ENCODE peak calls at places on chromosome 1, in nine cellular contexts. R is tibial artery, D is thoracic aorta, T is esophagus squamous epithelium, U is cardiac muscle cell, E is astrocyte of the cerebellum, B is A549, J is heart left ventricle, I is tibial nerve. S is an unnamed sample.
A peak's percentile ranks its signal among the peaks of the same experiment; 100 is the strongest.

GRCh38 chr1:212518188-212518951 is 85.7 kb downstream of the NENF start:
- DNase-seq in J (peak; percentile 94), E (peak; percentile 56), R (peak; percentile 79), U (peak; percentile 79), B (peak; percentile 75), T (no peak), D (peak; percentile 46), I (no peak), S (no peak)

GRCh38 chr1:208977012-208977411 is 606.5 kb upstream of the CAMK1G start:
- DNase-seq in T (no peak), B (no peak), E (no peak), J (no peak), R (no peak), D (no peak), U (no peak), I (no peak), S (no peak)

GRCh38 chr1:168155910-168156309 is 19.2 kb upstream of the GPR161 start:
- DNase-seq in E (no peak), D (no peak), I (no peak), U (no peak), J (no peak), B (no peak), R (no peak), T (no peak), S (no peak)

GRCh38 chr1:31505884-31506497 is 70.3 kb upstream of the TINAGL1 start:
- DNase-seq in B (no peak), J (no peak), R (no peak), I (no peak), T (no peak), E (peak; percentile 19), D (no peak), U (peak; percentile 71), S (peak; percentile 100)

GRCh38 chr1:62398377-62398776 is 38.5 kb upstream of the USP1 start:
- DNase-seq in J (no peak), D (no peak), U (peak; percentile 21), E (peak; percentile 46), T (no peak), R (no peak), I (no peak), B (no peak), S (no peak)

GRCh38 chr1:1166642-1167415 is 6.9 kb upstream of the TTLL10 start:
- DNase-seq in B (no peak), D (no peak), J (peak; percentile 21), E (no peak), I (no peak), R (no peak), T (no peak), U (no peak), S (no peak)

GRCh38 chr1:50860256-50860655 is 99.8 kb downstream of the FAF1 start:
- DNase-seq in U (no peak), J (no peak), D (no peak), R (no peak), I (no peak), B (no peak), E (no peak), T (no peak), S (no peak)

GRCh38 chr1:235351898-235352297 is 15.3 kb upstream of the TBCE start:
- DNase-seq in B (no peak), T (no peak), D (no peak), U (no peak), R (no peak), J (no peak), I (no peak), E (no peak), S (no peak)

GRCh38 chr1:31818204-31818603 is 2.4 kb upstream of the SPOCD1 start:
- DNase-seq in B (no peak), D (no peak), I (no peak), U (no peak), E (no peak), R (no peak), J (no peak), T (no peak), S (no peak)

GRCh38 chr1:92705456-92705855 is 79.5 kb downstream of the EVI5 start:
- DNase-seq in I (no peak), J (no peak), U (peak; percentile 48), B (no peak), T (no peak), R (no peak), D (no peak), E (no peak), S (no peak)

GRCh38 chr1:74767490-74767889 is 34.5 kb downstream of the TYW3 start:
- DNase-seq in R (no peak), I (no peak), E (no peak), D (no peak), J (no peak), T (no peak), B (peak; percentile 54), U (peak; percentile 38), S (peak; percentile 42)

GRCh38 chr1:87474098-87474497 is 145.4 kb downstream of the LMO4 start:
- DNase-seq in U (no peak), R (no peak), B (no peak), D (no peak), E (no peak), T (no peak), I (no peak), J (no peak), S (no peak)

GRCh38 chr1:169795687-169796086 is 980 bp upstream of the METTL18 start:
- DNase-seq in R (no peak), T (no peak), U (no peak), J (no peak), I (no peak), B (no peak), E (no peak), D (no peak), S (peak; percentile 68)

DNA sequence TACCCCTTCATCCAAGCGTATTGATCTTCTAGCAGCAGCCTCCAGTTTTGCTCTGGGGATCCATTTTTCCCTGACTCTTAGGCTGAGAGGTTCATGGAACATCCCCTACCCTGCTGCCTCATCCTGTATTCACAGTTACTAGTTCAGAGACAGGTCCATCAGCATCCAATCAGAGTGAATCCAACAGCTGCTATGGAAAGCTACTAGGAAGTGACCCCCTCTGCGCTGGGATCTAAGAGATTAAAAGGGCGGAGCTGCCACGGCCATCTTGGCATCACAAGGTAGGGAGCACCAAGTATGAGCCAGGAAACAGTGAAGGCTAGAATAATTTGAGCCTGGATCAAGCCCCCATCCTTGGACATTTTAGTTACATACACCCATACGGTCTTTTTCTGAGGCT is 32.5 kb downstream of the KAZN start:
- DNase-seq in B (no peak), U (no peak), I (no peak), E (no peak), T (no peak), R (no peak), D (no peak), J (no peak), S (no peak)
- H3K4me3 ChIP-seq in B (no peak overlapping the region), U (no peak overlapping the region), I (no peak overlapping the region), E (no peak overlapping the region), T (no peak overlapping the region), R (no peak overlapping the region), D (no peak overlapping the region), J (no peak overlapping the region), S (no peak overlapping the region)

DNA sequence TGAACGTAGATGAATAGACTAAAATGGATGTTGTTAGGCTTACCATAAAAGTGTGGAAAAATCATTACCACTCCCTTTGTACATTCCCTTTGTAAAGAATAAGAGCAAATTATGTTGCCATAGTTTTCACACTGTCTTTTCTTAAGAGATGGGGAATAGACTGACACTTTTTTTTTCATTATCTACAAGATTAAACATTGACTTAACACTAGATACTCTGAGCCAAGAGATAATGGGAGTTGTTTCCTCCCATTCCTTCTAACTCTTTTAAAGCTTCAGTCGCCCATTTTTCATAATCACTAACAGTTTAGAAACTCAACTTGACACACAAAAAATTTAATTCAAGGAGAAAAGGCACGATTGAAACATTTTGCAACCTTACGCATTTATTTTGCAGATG is 10.1 kb downstream of the AIDA start:
- DNase-seq in B (no peak), U (no peak), R (no peak), I (no peak), J (no peak), D (no peak), T (no peak), E (no peak), S (no peak)
- H3K4me3 ChIP-seq in B (no peak overlapping the region), U (no peak overlapping the region), R (no peak overlapping the region), I (no peak overlapping the region), J (no peak overlapping the region), D (no peak overlapping the region), T (no peak overlapping the region), E (no peak overlapping the region), S (no peak overlapping the region)

DNA sequence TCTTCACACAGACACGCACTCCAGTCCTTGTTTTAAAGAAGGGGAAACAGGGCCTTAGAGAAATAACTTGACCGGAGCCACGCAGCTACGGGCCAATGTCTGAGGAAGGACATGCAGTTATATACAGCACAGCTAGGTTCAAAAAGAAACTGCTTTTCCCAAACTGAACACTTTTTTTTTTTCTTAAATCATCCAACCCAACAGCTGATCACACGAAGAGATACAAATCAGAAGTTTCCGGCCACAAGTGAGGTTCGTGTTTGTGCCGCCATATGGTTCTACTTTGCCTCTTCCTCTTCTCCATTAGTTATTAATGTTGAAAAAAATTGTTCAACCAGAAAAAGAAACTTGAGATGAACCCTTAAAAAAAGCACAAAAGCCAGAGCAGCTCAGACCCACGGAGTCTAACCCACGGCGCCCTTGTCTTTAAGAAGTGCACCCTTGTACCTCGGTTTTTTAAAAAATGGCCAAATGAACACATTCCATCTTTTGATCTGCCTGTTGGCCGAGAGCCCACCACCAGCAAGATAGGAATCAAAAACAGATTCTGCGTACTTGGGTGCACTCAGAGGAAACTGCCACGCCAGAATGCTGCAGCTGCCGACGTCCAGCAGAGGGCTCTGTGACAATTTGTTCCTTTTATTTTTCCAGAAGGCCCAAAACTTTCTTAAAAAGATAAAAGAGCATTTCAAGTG is 78.9 kb downstream of the SLC66A1 start:
- DNase-seq in J (no peak), E (peak; percentile 65), B (peak; percentile 12), U (peak; percentile 79), T (no peak), D (no peak), I (peak; percentile 58), R (no peak), S (peak; percentile 90)
- H3K4me3 ChIP-seq in J (peak overlapping the region; percentile 18), E (no peak overlapping the region), B (no peak overlapping the region), U (no peak overlapping the region), T (peak overlapping the region; percentile 9), D (peak overlapping the region; percentile 44), I (no peak overlapping the region), R (peak overlapping the region; percentile 12), S (peak overlapping the region; percentile 36)

GRCh38 chr1:192598589-192598988 is 23.0 kb downstream of the RGS1 start:
- DNase-seq in E (no peak), T (no peak), B (no peak), U (no peak), J (no peak), R (no peak), D (no peak), I (no peak), S (no peak)

GRCh38 chr1:192600264-192600663 is 24.7 kb downstream of the RGS1 start:
- DNase-seq in T (no peak), B (no peak), I (no peak), J (no peak), R (no peak), D (no peak), U (no peak), E (no peak), S (no peak)

GRCh38 chr1:192602757-192603156 is 27.2 kb downstream of the RGS1 start:
- DNase-seq in B (no peak), E (no peak), D (no peak), R (no peak), I (no peak), T (no peak), U (no peak), J (no peak), S (no peak)

GRCh38 chr1:192603218-192603787 is 27.7 kb downstream of the RGS1 start:
- DNase-seq in I (no peak), E (no peak), R (no peak), U (no peak), J (no peak), D (no peak), B (no peak), T (no peak), S (no peak)

GRCh38 chr1:192601145-192602048 is 25.8 kb downstream of the RGS1 start:
- DNase-seq in J (no peak), B (no peak), E (no peak), D (no peak), U (no peak), R (no peak), T (no peak), I (no peak), S (no peak)
- H3K4me3 ChIP-seq in J (no peak overlapping the region), B (no peak overlapping the region), E (no peak overlapping the region), D (no peak overlapping the region), U (no peak overlapping the region), R (no peak overlapping the region), T (no peak overlapping the region), I (no peak overlapping the region), S (no peak overlapping the region)

S was measured in Jurkat, Clone E6-1.